ENCODE peak calls at places on chromosomes 4 and X, in four cellular contexts. A is NCI-H1105, H is D341Med, O is ACHN. K is an unnamed sample.

GRCh38 chrX:42934020-42934701 is 156.2 kb upstream of the PPP1R2C start:
- DNase-seq in A (no peak), H (no peak), O (no peak), K (no peak)

GRCh38 chrX:49120104-49120503 is 3.4 kb downstream of the GPKOW start:
- DNase-seq in A (no peak), H (no peak), O (no peak), K (no peak)

GRCh38 chrX:110346681-110347080 is 12.0 kb upstream of the RTL9 start:
- DNase-seq in A (no peak), H (no peak), O (no peak), K (no peak)

GRCh38 chr4:13888112-13888511 is 260.6 kb upstream of the BOD1L1 start:
- DNase-seq in A (no peak), H (no peak), O (peak; percentile 67), K (no peak)

GRCh38 chrX:39336709-39337294 is 535.5 kb downstream of the MID1IP1 start:
- DNase-seq in A (peak; percentile 57), H (no peak), O (no peak), K (no peak)

GRCh38 chr4:35802644-35803043 is 441.7 kb downstream of the ARAP2 start:
- DNase-seq in A (no peak), H (no peak), O (no peak), K (no peak)

GRCh38 chr4:73662709-73663546 is 42.7 kb upstream of the RASSF6 start:
- DNase-seq in A (peak; percentile 13), H (peak; percentile 65), O (peak; percentile 79), K (peak; percentile 48)

GRCh38 chr4:168483786-168484185 is 3.5 kb upstream of the DDX60L start:
- DNase-seq in A (no peak), H (no peak), O (no peak), K (no peak)

GRCh38 chr4:87391783-87392054 is 731 bp upstream of the HSD17B11 start:
- DNase-seq in A (no peak), H (no peak), O (no peak), K (no peak)

GRCh38 chr4:1248262-1249147 is at the start of gene CTBP1:
- DNase-seq in A (peak; percentile 29), H (peak; percentile 100), O (peak; percentile 76), K (peak; percentile 84)

GRCh38 chr4:13322681-13323101 is 161.4 kb downstream of the RAB28 start:
- DNase-seq in A (no peak), H (no peak), O (no peak), K (no peak)

GRCh38 chrX:109635151-109635550 is 10.2 kb upstream of the KCNE5 start:
- DNase-seq in A (no peak), H (peak; percentile 39), O (peak; percentile 13), K (no peak)

GRCh38 chr4:180116840-180117239 is 2126.4 kb upstream of the TENM3 start:
- DNase-seq in A (no peak), H (no peak), O (no peak), K (no peak)

GRCh38 chr4:183408791-183409190 is 35.6 kb upstream of the CDKN2AIP start:
- DNase-seq in A (no peak), H (no peak), O (peak; percentile 62), K (no peak)

GRCh38 chr4:163544407-163545038 is 50.0 kb downstream of the TMA16 start:
- DNase-seq in A (peak; percentile 41), H (peak; percentile 85), O (peak; percentile 57), K (peak; percentile 8)

GRCh38 chr4:182593864-182594263 is 323.3 kb downstream of the DCTD start:
- DNase-seq in A (no peak), H (peak; percentile 33), O (no peak), K (no peak)

GRCh38 chr4:170198742-170199141 is 109.0 kb upstream of the AADAT start:
- DNase-seq in A (no peak), H (no peak), O (peak; percentile 6), K (no peak)

GRCh38 chr4:89285735-89286134 is 21.9 kb downstream of the GPRIN3 start:
- DNase-seq in A (no peak), H (no peak), O (no peak), K (no peak)

GRCh38 chrX:54358424-54359211 is 772 bp upstream of the WNK3 start:
- DNase-seq in A (peak; percentile 87), H (peak; percentile 10), O (no peak), K (no peak)

K was measured in NCI-H774.